ENCODE peak calls at places on chromosomes 3 and 15, in eight cellular contexts. Z, U, C, S, Y, O, R and X are unnamed samples.

GRCh38 chr3:117127147-117127546 is 417.6 kb downstream of the TUSC7 start:
- DNase-seq in R (no peak), S (no peak), C (no peak), O (no peak), U (no peak), Z (no peak), Y (no peak), X (no peak)

GRCh38 chr3:141863497-141863896 is 12.9 kb upstream of the ATP1B3 start:
- DNase-seq in Z (no peak), C (no peak), R (peak), Y (peak), O (peak), S (no peak), U (no peak), X (no peak)

GRCh38 chr3:75906555-75907112 is 121.3 kb upstream of the ZNF717 start:
- DNase-seq in R (no peak), U (no peak), Y (peak), O (no peak), S (no peak), C (peak), Z (peak), X (peak)

GRCh38 chr3:183764854-183765731 is 60.3 kb downstream of the MAP6D1 start:
- DNase-seq in U (no peak), C (no peak), S (peak), R (peak), O (no peak), Z (no peak), Y (peak), X (peak)

GRCh38 chr15:62782100-62782791 is 260.3 kb upstream of the TPM1 start:
- DNase-seq in C (peak), R (peak), Z (no peak), U (no peak), Y (peak), S (peak), O (peak), X (peak)

GRCh38 chr3:189272500-189273119 is 100.8 kb downstream of the TPRG1 start:
- DNase-seq in R (peak), Z (no peak), Y (no peak), S (peak), O (peak), U (no peak), C (no peak), X (no peak)

GRCh38 chr3:11422291-11422690 is 150.1 kb downstream of the ATG7 start:
- DNase-seq in Y (no peak), U (no peak), C (no peak), O (no peak), S (no peak), R (no peak), Z (no peak), X (no peak)

GRCh38 chr3:136642714-136643113 is 109.5 kb downstream of the STAG1 start:
- DNase-seq in S (no peak), C (no peak), O (no peak), Y (no peak), U (no peak), R (no peak), Z (no peak), X (no peak)

GRCh38 chr3:45078910-45079522 is 52.9 kb downstream of the CLEC3B start:
- DNase-seq in S (peak), O (peak), R (peak), Z (no peak), C (no peak), U (no peak), Y (peak), X (peak)

GRCh38 chr3:148601766-148602685 is 95.7 kb upstream of the AGTR1 start:
- DNase-seq in S (peak), O (no peak), U (no peak), Y (peak), Z (no peak), R (no peak), C (no peak), X (peak)

GRCh38 chr3:124986153-124987143 is 51.9 kb upstream of the MUC13 start:
- DNase-seq in S (peak), C (no peak), Z (no peak), U (no peak), O (no peak), Y (peak), R (peak), X (peak)

GRCh38 chr3:127997961-127998360 is 54.3 kb upstream of the SEC61A1 start:
- DNase-seq in C (no peak), S (no peak), O (no peak), R (no peak), Y (no peak), Z (no peak), U (no peak), X (no peak)

GRCh38 chr3:55477306-55478010 is 9.6 kb downstream of the WNT5A start:
- DNase-seq in C (no peak), O (no peak), Y (no peak), Z (no peak), S (peak), U (no peak), R (no peak), X (peak)

GRCh38 chr15:101027920-101028319 is 108.8 kb downstream of the LRRK1 start:
- DNase-seq in C (no peak), O (no peak), S (no peak), Y (no peak), R (no peak), Z (no peak), U (no peak), X (no peak)

GRCh38 chr15:65916664-65917406 is 47.5 kb downstream of the RAB11A start:
- DNase-seq in C (peak), R (peak), Y (peak), U (no peak), S (peak), Z (peak), O (peak), X (peak)

GRCh38 chr3:42852443-42852842 is 23.2 kb downstream of the CYP8B1 start:
- DNase-seq in U (no peak), R (peak), C (no peak), S (no peak), Z (no peak), Y (no peak), O (no peak), X (no peak)

GRCh38 chr15:81909229-81910087 is 136.4 kb downstream of the MEX3B start:
- DNase-seq in S (no peak), Y (no peak), R (no peak), C (no peak), U (no peak), Z (peak), O (peak), X (no peak)

GRCh38 chr3:39541917-39542329 is 74.4 kb downstream of the MOBP start:
- DNase-seq in Z (no peak), R (peak), S (peak), Y (peak), U (no peak), C (no peak), O (peak), X (no peak)

GRCh38 chr3:68057637-68058320 is 403.4 kb upstream of the SUCLG2 start:
- DNase-seq in R (no peak), U (peak), Z (no peak), S (no peak), O (peak), C (no peak), Y (no peak), X (no peak)

GRCh38 chr3:106860182-106860581 is 517.1 kb upstream of the CCDC54 start:
- DNase-seq in O (no peak), Y (no peak), S (no peak), R (no peak), U (no peak), C (no peak), Z (no peak), X (no peak)

GRCh38 chr15:87716422-87716821 is 540.1 kb downstream of the NTRK3 start:
- DNase-seq in Z (no peak), O (peak), Y (no peak), U (no peak), S (no peak), R (no peak), C (no peak), X (no peak)

GRCh38 chr3:133832802-133833144 is 27.2 kb downstream of the SRPRB start:
- DNase-seq in C (no peak), O (no peak), Z (no peak), R (no peak), S (no peak), Y (no peak), U (no peak), X (no peak)

GRCh38 chr3:133830071-133830470 is 24.5 kb downstream of the SRPRB start:
- DNase-seq in Y (no peak), C (no peak), R (no peak), Z (no peak), S (no peak), U (no peak), O (no peak), X (no peak)

GRCh38 chr3:133833267-133833666 is 27.7 kb downstream of the SRPRB start:
- DNase-seq in C (no peak), O (no peak), Y (no peak), U (no peak), R (no peak), Z (no peak), S (no peak), X (no peak)

GRCh38 chr3:133833880-133834620 is 28.4 kb downstream of the SRPRB start:
- DNase-seq in R (no peak), Z (no peak), C (no peak), Y (no peak), U (no peak), O (peak), S (no peak), X (no peak)

DNA sequence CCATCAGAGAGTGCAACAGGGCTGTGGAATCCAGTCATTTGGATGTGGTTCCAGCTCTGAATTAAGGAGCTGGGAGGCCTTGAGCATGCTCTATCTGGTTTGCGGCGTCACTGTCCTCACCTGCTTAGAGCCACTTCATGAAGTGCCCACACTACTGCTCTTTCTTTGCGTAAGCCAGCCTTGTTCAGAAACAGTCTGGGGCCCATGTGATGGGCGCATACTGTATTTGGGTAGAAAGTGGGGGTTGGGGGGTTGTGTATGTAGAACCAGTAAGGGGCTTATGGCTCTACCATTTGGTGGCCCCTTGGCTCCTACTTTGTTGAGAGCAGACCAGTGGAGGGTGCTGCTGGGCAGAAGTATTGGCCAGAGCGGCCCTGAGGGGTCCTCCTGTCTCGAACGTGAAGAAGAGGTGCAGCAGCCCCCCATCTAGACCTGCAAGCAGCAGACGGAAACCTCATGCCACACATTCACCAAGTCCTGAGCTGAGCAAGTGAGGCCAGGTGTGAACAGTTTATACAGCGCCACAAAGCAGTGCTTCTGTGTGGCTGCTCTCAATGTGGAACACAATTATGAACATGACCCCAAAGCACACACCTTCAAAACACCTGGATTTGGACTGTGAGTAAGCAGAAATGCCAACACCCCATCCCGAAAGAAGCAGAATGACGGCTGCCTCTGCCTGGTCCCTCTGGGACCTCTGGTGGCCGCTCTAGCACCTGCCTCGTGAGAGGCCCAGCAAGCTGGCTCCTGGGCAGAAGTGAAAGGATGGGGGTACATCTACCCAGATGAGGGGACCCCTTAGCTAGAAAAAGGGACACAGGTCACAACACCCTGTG is 26.6 kb downstream of the SRPRB start:
- DNase-seq in R (no peak), S (no peak), C (no peak), Y (no peak), U (no peak), O (no peak), Z (no peak), X (no peak)
- TF ChIP-seq CTCF in R (no peak), S (no peak), C (no peak), Y (no peak), U (no peak), O (no peak), Z (no peak), X (no peak)

GRCh38 chr3:172102883-172103310 is 63.5 kb downstream of the FNDC3B start:
- DNase-seq in Z (no peak), R (no peak), U (no peak), C (no peak), S (no peak), O (no peak), Y (no peak), X (no peak)
- H3K4me3 ChIP-seq in Z (no peak), R (no peak), U (peak), C (no peak), S (no peak), O (no peak), Y (no peak), X (no peak)

GRCh38 chr15:39581501-39582285 is 814 bp downstream of the THBS1 start:
- DNase-seq in Y (peak), S (peak), C (no peak), U (no peak), Z (peak), R (peak), O (peak), X (peak)
- TF ChIP-seq CTCF in Y (peak), S (peak), C (no peak), U (no peak), Z (peak), R (peak), O (peak), X (peak)

DNA sequence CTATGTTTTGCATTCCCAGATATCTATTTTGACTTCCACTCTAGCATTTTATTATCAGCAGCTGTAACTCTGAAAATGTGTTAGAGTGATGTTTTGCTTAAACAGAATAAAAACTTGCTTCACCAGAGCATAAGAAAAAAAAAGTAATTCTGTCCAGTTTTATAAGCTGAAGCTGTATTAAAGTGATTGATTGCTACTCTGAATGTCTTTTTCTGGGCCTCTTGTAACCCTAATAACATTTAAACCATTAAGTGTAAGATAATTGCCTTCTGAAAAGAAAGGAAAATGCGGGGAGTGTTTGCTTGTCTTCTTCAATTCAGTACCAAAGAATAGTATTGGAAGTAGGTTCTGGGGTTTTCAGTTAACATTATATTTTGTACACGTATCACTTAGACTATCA is 57.9 kb upstream of the UBE2E1 start:
- DNase-seq in O (no peak), S (peak), Z (no peak), C (no peak), Y (no peak), U (no peak), R (no peak), X (no peak)
- H3K4me3 ChIP-seq in O (no peak), S (no peak), Z (no peak), C (no peak), Y (no peak), U (no peak), R (no peak), X (no peak)

DNA sequence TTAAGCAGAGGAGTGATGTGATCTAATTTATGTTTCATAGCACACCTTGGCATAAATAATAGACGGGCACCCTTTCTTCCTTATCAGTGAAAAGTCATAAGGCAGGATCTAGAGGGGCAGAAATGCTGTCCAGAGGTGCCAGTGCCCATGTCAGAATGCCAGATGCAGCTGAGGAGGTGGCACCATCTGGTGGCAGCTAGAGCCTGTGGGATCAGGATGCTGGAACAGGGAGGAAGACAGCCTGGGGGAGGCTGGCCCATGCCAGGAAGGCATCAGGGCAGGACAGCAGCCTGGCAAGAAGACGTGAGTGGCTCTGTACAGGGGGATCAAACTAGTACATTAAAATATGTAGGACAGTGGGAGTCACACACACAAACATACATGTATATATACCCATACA is 16.5 kb downstream of the MYH15 start:
- DNase-seq in O (peak), C (no peak), R (peak), Z (peak), U (no peak), Y (no peak), S (no peak), X (no peak)
- TF ChIP-seq CTCF in O (peak), C (no peak), R (peak), Z (no peak), U (no peak), Y (peak), S (peak), X (no peak)

GRCh38 chr15:52021128-52021671 is 2.2 kb downstream of the MAPK6 start:
- DNase-seq in R (peak), S (peak), C (no peak), U (peak), O (peak), Z (no peak), Y (peak), X (peak)
- H3K4me3 ChIP-seq in R (peak), S (peak), C (peak), U (peak), O (peak), Z (peak), Y (peak), X (peak)

GRCh38 chr3:47440131-47440530 is 35.6 kb downstream of the SCAP start:
- DNase-seq in C (no peak), R (peak), S (peak), U (no peak), Z (no peak), Y (no peak), O (peak), X (peak)
- TF ChIP-seq CTCF in C (no peak), R (peak), S (peak), U (no peak), Z (no peak), Y (peak), O (peak), X (peak)